ENCODE peak calls at places on chromosomes 4 and X, in four cellular contexts. Y is MM.1S, S is HCT116, K is PC-3. F is an unnamed sample.

GRCh38 chr4:153822316-153822715 is 33.4 kb upstream of the SFRP2 start:
- DNase-seq in Y (no peak), S (no peak), K (peak; percentile 63), F (no peak)

GRCh38 chrX:153903238-153903980 is 1.1 kb upstream of the AVPR2 start:
- DNase-seq in Y (no peak), S (no peak), K (no peak), F (peak; percentile 35)

GRCh38 chr4:144562019-144562740 is 83.8 kb upstream of the HHIP start:
- DNase-seq in Y (no peak), S (no peak), K (no peak), F (no peak)

GRCh38 chr4:13329963-13330362 is 154.2 kb downstream of the RAB28 start:
- DNase-seq in Y (no peak), S (peak; percentile 27), K (peak; percentile 68), F (no peak)

GRCh38 chr4:98639523-98639922 is 18.9 kb downstream of the TSPAN5 start:
- DNase-seq in Y (peak; percentile 81), S (no peak), K (no peak), F (no peak)

GRCh38 chr4:70522626-70523025 is 4.3 kb downstream of the AMTN start:
- DNase-seq in Y (no peak), S (no peak), K (peak; percentile 47), F (no peak)

GRCh38 chr4:41361831-41362646 is 105.3 kb downstream of the UCHL1 start:
- DNase-seq in Y (no peak), S (no peak), K (peak; percentile 25), F (no peak)

GRCh38 chr4:48557478-48557877 is 67.4 kb downstream of the ZAR1 start:
- DNase-seq in Y (no peak), S (no peak), K (peak; percentile 13), F (no peak)

GRCh38 chrX:148659481-148659880 is 159.1 kb downstream of the AFF2 start:
- DNase-seq in Y (no peak), S (no peak), K (no peak), F (no peak)

GRCh38 chr4:87034527-87034926 is 99.7 kb downstream of the AFF1 start:
- DNase-seq in Y (no peak), S (no peak), K (no peak), F (no peak)

GRCh38 chr4:41507292-41507933 is 30.5 kb upstream of the LIMCH1 start:
- DNase-seq in Y (no peak), S (no peak), K (peak; percentile 18), F (no peak)

GRCh38 chr4:38424171-38424871 is 239.7 kb upstream of the KLF3 start:
- DNase-seq in Y (no peak), S (no peak), K (no peak), F (no peak)

GRCh38 chrX:149721778-149722177 is 9.9 kb downstream of the MAGEA11 start:
- DNase-seq in Y (no peak), S (no peak), K (no peak), F (no peak)

GRCh38 chr4:8917868-8918783 is 46.5 kb upstream of the HMX1 start:
- DNase-seq in Y (peak; percentile 55), S (peak; percentile 38), K (peak; percentile 72), F (peak; percentile 61)

GRCh38 chrX:10166731-10167149 is 10.0 kb downstream of the CLCN4 start:
- DNase-seq in Y (no peak), S (no peak), K (no peak), F (peak; percentile 11)

GRCh38 chr4:1347410-1347864 is 429 bp downstream of the UVSSA start:
- DNase-seq in Y (peak; percentile 75), S (no peak), K (peak; percentile 55), F (peak; percentile 70)

GRCh38 chr4:159677521-159677920 is 574.6 kb downstream of the RAPGEF2 start:
- DNase-seq in Y (no peak), S (no peak), K (no peak), F (no peak)

GRCh38 chr4:129371901-129372300 is 275.9 kb downstream of the C4orf33 start:
- DNase-seq in Y (no peak), S (no peak), K (no peak), F (no peak)

GRCh38 chr4:150244600-150244999 is 166.4 kb downstream of the DCLK2 start:
- DNase-seq in Y (no peak), S (no peak), K (peak; percentile 52), F (no peak)

DNA sequence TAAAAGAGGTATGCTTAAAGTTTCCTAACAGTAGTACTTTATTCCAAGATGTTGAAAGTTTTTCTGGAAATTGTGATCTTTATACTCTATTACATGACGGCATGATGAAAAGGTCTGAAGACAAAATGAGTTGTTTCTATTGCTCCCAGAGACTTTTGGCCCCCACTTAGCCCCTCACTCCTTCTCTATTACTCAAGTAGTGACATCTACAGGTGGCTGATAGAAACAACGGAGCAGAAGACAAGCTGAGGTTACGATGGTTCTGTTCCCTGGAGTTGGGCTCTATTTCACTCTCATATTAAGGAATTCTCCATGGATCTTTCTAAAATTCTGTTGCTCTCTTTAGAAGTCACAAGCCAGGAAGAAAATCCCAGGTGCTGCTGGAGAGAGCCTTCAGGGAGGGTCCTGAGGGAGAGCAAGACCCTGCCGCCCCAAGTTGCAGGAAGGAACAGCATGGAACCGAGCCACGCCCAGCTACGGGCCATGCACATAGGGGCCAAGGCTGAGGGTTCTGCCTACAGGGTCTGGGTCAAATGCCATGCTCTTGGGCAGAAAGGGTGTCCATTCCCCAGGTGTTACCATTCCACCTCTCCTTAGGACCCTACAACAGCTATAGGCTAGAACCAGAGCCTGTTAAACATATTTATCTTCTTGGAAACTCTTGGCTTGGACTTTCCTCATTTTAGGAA is 22.7 kb downstream of the RPL9 start:
- DNase-seq in Y (no peak), S (no peak), K (no peak), F (no peak)
- TF ChIP-seq CTCF in Y (peak; percentile 25), S (peak; percentile 33), K (peak; percentile 47), F (peak; percentile 78)

GRCh38 chrX:152899874-152900719 is 2.2 kb downstream of the ZNF185 start:
- DNase-seq in Y (no peak), S (no peak), K (no peak), F (no peak)

GRCh38 chrX:152900937-152901445 is 3.1 kb downstream of the ZNF185 start:
- DNase-seq in Y (no peak), S (no peak), K (peak; percentile 25), F (no peak)

GRCh38 chrX:152898442-152898841 is 575 bp downstream of the ZNF185 start:
- DNase-seq in Y (no peak), S (no peak), K (no peak), F (no peak)

GRCh38 chrX:152897216-152898144 is at the start of gene ZNF185:
- DNase-seq in Y (no peak), S (no peak), K (peak; percentile 76), F (no peak)

DNA sequence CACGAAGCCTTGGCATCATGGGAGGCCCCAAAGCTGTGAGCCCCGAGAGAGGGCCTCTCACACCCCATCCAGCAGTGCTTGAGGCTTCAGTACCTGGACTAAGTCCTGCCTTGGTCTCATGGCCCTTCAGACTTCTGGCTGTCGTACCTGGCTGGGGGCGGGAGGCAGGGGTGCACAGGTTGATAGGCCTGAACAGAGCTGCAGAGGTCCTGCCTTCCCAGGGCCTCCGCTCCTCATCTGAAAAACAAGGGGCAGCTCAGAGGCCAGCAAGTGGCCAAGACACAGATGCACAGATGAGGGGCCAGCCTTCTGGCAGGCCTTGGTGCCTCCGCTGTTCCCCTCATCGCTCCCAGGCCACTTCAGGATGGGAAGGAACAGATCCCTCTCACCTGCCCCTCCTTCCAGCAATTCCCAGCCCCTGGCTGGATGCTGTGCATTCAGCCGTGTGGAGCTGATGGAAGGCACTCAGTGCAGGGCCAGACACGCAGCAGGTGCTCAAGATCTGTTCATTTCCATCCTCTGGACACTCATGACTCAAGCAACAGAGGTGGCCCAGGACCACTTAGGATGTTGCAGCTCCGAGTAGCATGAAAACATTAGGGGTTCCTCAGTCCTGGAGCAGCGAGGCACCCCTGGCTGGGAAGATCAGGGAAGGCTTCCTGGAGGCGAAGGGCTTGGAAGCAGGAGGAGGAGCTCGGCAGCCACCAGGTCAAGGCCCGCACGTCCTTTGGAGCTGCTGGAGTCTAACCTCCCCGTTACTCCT is 1.4 kb downstream of the ZNF185 start:
- DNase-seq in Y (no peak), S (no peak), K (no peak), F (no peak)
- H3K9me2 ChIP-seq in Y (no peaks in the 10 kb centered on the region), S (no peaks in the 10 kb centered on the region), K (no peaks in the 10 kb centered on the region), F (no peaks in the 10 kb centered on the region)

GRCh38 chr4:7533267-7533666 is 98.5 kb upstream of the PSAPL1 start:
- DNase-seq in Y (no peak), S (no peak), K (no peak), F (no peak)
- H3K4me2 ChIP-seq in Y (no peak overlapping the region), S (no peak overlapping the region), K (no peak overlapping the region), F (no peak overlapping the region)

GRCh38 chr4:152705918-152706317 is 26.1 kb upstream of the TMEM154 start:
- DNase-seq in Y (no peak), S (no peak), K (no peak), F (no peak)
- TF ChIP-seq CTCF in Y (no peak), S (no peak), K (no peak), F (peak; percentile 56)

GRCh38 chr4:7298601-7299000 is 106.3 kb downstream of the SORCS2 start:
- DNase-seq in Y (no peak), S (no peak), K (no peak), F (no peak)
- H3K9me2 ChIP-seq in Y (no peaks in the 10 kb centered on the region), S (no peaks in the 10 kb centered on the region), K (no peaks in the 10 kb centered on the region), F (no peaks in the 10 kb centered on the region)